ENCODE peak calls at places on chromosome 16, in ten cellular contexts. L, N, P, W, I, C, B, E, M and S are unnamed samples.

GRCh38 chr16:9092282-9092962 is 978 bp downstream of the HAPSTR1 start:
- DNase-seq in L (peak), N (no peak), P (no peak), W (peak), I (peak), C (peak), B (peak), E (peak), M (no peak), S (peak)

GRCh38 chr16:2191446-2191706 is 5.0 kb downstream of the CASKIN1 start:
- DNase-seq in L (no peak), N (no peak), P (no peak), W (no peak), I (no peak), C (no peak), B (no peak), E (no peak), M (no peak), S (no peak)

GRCh38 chr16:85556456-85557082 is 56.6 kb upstream of the GSE1 start:
- DNase-seq in L (peak), N (no peak), P (peak), W (peak), I (no peak), C (peak), B (peak), E (no peak), M (no peak), S (peak)

GRCh38 chr16:85798901-85799496 is 345 bp downstream of the EMC8 start:
- DNase-seq in L (peak), N (no peak), P (peak), W (no peak), I (no peak), C (peak), B (peak), E (peak), M (peak), S (peak)

GRCh38 chr16:425082-425718 is at the start of gene RAB11FIP3:
- DNase-seq in L (peak), N (peak), P (peak), W (peak), I (peak), C (peak), B (peak), E (peak), M (peak), S (peak)

GRCh38 chr16:28477311-28477920 is 5.3 kb upstream of the NPIPB7 start:
- DNase-seq in L (no peak), N (no peak), P (no peak), W (no peak), I (no peak), C (no peak), B (no peak), E (no peak), M (no peak), S (no peak)

GRCh38 chr16:57566436-57566835 is 24.0 kb downstream of the ADGRG5 start:
- DNase-seq in L (no peak), N (no peak), P (no peak), W (no peak), I (no peak), C (no peak), B (no peak), E (no peak), M (no peak), S (no peak)

GRCh38 chr16:13322357-13322756 is 421.0 kb downstream of the SHISA9 start:
- DNase-seq in L (no peak), N (no peak), P (no peak), W (no peak), I (no peak), C (no peak), B (no peak), E (no peak), M (no peak), S (no peak)

GRCh38 chr16:11613381-11614303 is 26.9 kb upstream of the LITAF start:
- DNase-seq in L (no peak), N (no peak), P (peak), W (no peak), I (peak), C (no peak), B (no peak), E (no peak), M (no peak), S (no peak)

GRCh38 chr16:88737298-88738166 is 31.2 kb downstream of the CTU2 start:
- DNase-seq in L (peak), N (no peak), P (peak), W (peak), I (peak), C (peak), B (peak), E (peak), M (peak), S (peak)